ENCODE peak calls at places on chromosomes 13 and 19, in six cellular contexts. M is BE2C, B is dorsolateral prefrontal cortex, E is fibroblast of lung, J is epithelial cell of proximal tubule, V is astrocyte of the spinal cord. K is an unnamed sample.

GRCh38 chr13:43470610-43471009 is 316.2 kb downstream of the ENOX1 start:
- DNase-seq in M (no peak), B (no peak), E (peak; percentile 30), J (no peak), V (no peak), K (no peak)

GRCh38 chr19:36488118-36488815 is 1.1 kb downstream of the ZNF566 start:
- DNase-seq in M (no peak), B (no peak), E (peak; percentile 27), J (no peak), V (no peak), K (no peak)

GRCh38 chr19:4516939-4517300 is 1.4 kb downstream of the PLIN4 start:
- DNase-seq in M (no peak), B (no peak), E (no peak), J (no peak), V (no peak), K (no peak)

GRCh38 chr19:4064073-4064550 is 2.6 kb downstream of the ZBTB7A start:
- DNase-seq in M (no peak), B (no peak), E (no peak), J (no peak), V (peak; percentile 50), K (peak; percentile 52)

GRCh38 chr19:49004964-49005614 is 11.4 kb downstream of the RUVBL2 start:
- DNase-seq in M (no peak), B (no peak), E (no peak), J (no peak), V (no peak), K (no peak)

GRCh38 chr19:46659151-46660007 is 1.6 kb downstream of the DACT3 start:
- DNase-seq in M (peak; percentile 59), B (no peak), E (no peak), J (no peak), V (no peak), K (no peak)

GRCh38 chr19:4095488-4095844 is 28.5 kb downstream of the MAP2K2 start:
- DNase-seq in M (no peak), B (no peak), E (no peak), J (no peak), V (no peak), K (no peak)

GRCh38 chr19:19053508-19054314 is 10.1 kb upstream of the SLC25A42 start:
- DNase-seq in M (peak; percentile 79), B (peak; percentile 72), E (peak; percentile 63), J (no peak), V (peak; percentile 47), K (peak; percentile 70)

GRCh38 chr19:14507704-14508246 is 10.4 kb downstream of the DNAJB1 start:
- DNase-seq in M (no peak), B (no peak), E (peak; percentile 41), J (no peak), V (no peak), K (peak; percentile 63)

GRCh38 chr19:31140717-31141116 is 208.5 kb downstream of the TSHZ3 start:
- DNase-seq in M (no peak), B (no peak), E (no peak), J (no peak), V (peak; percentile 72), K (peak; percentile 60)

GRCh38 chr19:10587022-10587838 is at the start of gene AP1M2:
- DNase-seq in M (no peak), B (no peak), E (no peak), J (no peak), V (no peak), K (no peak)

GRCh38 chr19:8109455-8109854 is 39.9 kb downstream of the FBN3 start:
- DNase-seq in M (no peak), B (no peak), E (no peak), J (no peak), V (no peak), K (no peak)

GRCh38 chr19:3826163-3826562 is 40.0 kb upstream of the MATK start:
- DNase-seq in M (peak; percentile 43), B (no peak), E (no peak), J (no peak), V (no peak), K (no peak)

GRCh38 chr19:45321848-45322247 is 827 bp downstream of the CKM start:
- DNase-seq in M (no peak), B (no peak), E (no peak), J (no peak), V (no peak), K (no peak)

GRCh38 chr13:109744512-109745051 is 41.8 kb downstream of the IRS2 start:
- DNase-seq in M (peak; percentile 56), B (no peak), E (peak; percentile 97), J (no peak), V (peak; percentile 75), K (peak; percentile 97)

GRCh38 chr13:99605417-99606321 is 104.4 kb downstream of the TM9SF2 start:
- DNase-seq in M (peak; percentile 34), B (no peak), E (no peak), J (peak; percentile 40), V (no peak), K (no peak)

GRCh38 chr13:50101590-50101989 is 86.3 kb downstream of the KCNRG start:
- DNase-seq in M (no peak), B (no peak), E (no peak), J (no peak), V (no peak), K (no peak)

GRCh38 chr19:55809381-55810058 is 22.3 kb downstream of the NLRP11 start:
- DNase-seq in M (peak; percentile 84), B (peak; percentile 30), E (peak; percentile 5), J (no peak), V (peak; percentile 0), K (peak; percentile 58)

GRCh38 chr13:90430127-90430526 is 917.4 kb upstream of the MIR17HG start:
- DNase-seq in M (no peak), B (no peak), E (peak; percentile 31), J (no peak), V (no peak), K (no peak)

GRCh38 chr13:31556376-31556775 is 182.9 kb upstream of the RXFP2 start:
- DNase-seq in M (no peak), B (no peak), E (no peak), J (no peak), V (peak; percentile 53), K (peak; percentile 62)
- TF ChIP-seq CTCF in M (no peak), B (no peak), E (no peak), J (no peak), V (no peak), K (no peak)

GRCh38 chr13:40388617-40389016 is 277.8 kb downstream of the FOXO1 start:
- DNase-seq in M (no peak), B (no peak), E (no peak), J (no peak), V (no peak), K (peak; percentile 47)

GRCh38 chr13:40389081-40389641 is 277.3 kb downstream of the FOXO1 start:
- DNase-seq in M (no peak), B (peak; percentile 45), E (no peak), J (no peak), V (peak; percentile 3), K (peak; percentile 28)

GRCh38 chr13:40394304-40394983 is 272.0 kb downstream of the FOXO1 start:
- DNase-seq in M (no peak), B (no peak), E (no peak), J (no peak), V (no peak), K (no peak)

GRCh38 chr13:40390290-40391008 is 276.0 kb downstream of the FOXO1 start:
- DNase-seq in M (no peak), B (no peak), E (no peak), J (no peak), V (no peak), K (no peak)

DNA sequence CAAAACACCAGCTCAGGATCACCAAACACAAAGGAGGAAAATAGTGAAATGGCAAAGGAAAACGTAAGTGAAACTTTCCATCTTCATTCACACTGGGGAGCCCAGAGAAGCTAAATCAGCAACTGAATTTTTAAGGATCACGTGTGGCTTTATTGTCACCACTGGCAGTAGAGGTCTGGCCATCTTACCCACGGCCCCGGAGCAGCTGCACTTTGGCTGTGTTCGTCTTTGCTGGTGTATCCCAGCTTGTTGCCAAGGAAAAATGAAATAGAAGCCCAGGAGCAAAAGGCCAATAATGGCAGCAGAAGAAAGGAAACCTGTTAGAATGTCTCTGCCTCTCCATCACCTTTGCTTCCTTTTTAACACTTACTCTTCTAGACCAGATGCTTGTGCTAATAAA is 274.7 kb downstream of the FOXO1 start:
- DNase-seq in M (no peak), B (no peak), E (no peak), J (no peak), V (no peak), K (no peak)
- H3K4me3 ChIP-seq in M (no peak overlapping the region), B (no peak overlapping the region), E (no peak overlapping the region), J (no peak overlapping the region), V (no peak overlapping the region), K (no peak overlapping the region)

GRCh38 chr19:6737284-6737872 is at the start of gene GPR108:
- DNase-seq in M (peak; percentile 99), B (peak; percentile 100), E (peak; percentile 100), J (peak; percentile 100), V (peak; percentile 100), K (peak; percentile 100)

GRCh38 chr19:6739390-6739883 is at the start of gene TRIP10:
- DNase-seq in M (peak; percentile 81), B (peak; percentile 70), E (peak; percentile 82), J (no peak), V (peak; percentile 79), K (peak; percentile 85)

GRCh38 chr19:6737873-6738725 is 719 bp upstream of the GPR108 start:
- DNase-seq in M (peak; percentile 72), B (peak; percentile 78), E (peak; percentile 84), J (no peak), V (peak; percentile 81), K (peak; percentile 92)

GRCh38 chr19:6739884-6740588 is 556 bp downstream of the TRIP10 start:
- DNase-seq in M (no peak), B (no peak), E (peak; percentile 6), J (no peak), V (peak; percentile 15), K (no peak)

DNA sequence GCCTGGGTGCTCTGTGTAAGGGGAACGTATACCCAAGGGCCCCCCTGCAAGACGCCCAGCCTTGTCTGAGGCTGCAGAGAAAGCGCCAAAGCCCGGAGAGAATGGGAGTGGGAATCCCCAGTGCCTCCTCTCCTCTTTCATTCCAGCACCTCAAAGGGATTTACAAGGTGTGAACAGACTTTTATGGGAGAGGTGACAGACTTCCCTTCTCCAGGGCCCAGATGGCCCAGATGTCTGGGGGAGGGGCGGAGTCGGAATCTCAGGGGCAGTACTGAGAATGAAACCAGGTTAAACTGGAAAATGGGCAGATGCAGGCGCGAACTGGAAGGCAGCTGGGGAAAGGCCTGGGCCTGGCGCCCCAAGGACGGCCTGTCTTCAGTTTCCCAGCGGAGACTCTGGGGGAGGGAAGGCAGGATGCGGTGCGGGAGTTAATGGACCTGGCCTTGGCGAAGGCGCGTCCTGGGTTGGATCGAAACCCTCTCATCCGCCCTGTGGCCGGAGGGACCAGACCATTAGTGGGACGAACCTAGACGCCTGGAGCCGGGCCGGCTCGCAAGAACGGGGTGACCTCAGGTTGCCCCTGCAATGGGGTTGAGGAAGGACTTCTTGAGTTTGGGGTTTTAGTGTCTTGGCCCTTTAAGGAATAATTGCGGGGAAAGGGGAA is 622 bp upstream of the TRIP10 start:
- DNase-seq in M (no peak), B (no peak), E (no peak), J (no peak), V (no peak), K (no peak)
- TF ChIP-seq CTCF in M (no peak), B (no peak), E (no peak), J (no peak), V (no peak), K (no peak)

DNA sequence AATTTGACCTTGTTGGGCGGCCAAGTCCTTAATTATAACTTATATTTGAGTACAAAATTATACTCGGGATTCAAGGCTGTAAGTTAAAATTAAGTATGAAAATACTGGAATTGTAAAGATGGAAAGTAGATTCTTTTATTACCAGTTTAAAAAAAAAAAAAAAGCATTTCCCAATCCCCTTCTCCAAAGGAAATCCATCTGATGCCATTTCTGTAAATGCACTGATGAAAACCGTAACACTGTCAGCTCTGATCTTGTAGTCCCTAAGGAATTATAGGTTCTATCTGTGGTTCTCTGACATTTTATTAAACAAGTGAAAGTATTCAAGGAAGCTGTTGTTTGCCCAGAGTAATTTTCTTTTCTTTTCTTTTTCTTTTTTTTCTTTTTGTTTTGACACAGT is 41.6 kb upstream of the HNRNPA1L2 start:
- DNase-seq in M (no peak), B (no peak), E (peak; percentile 35), J (no peak), V (peak; percentile 44), K (peak; percentile 32)
- H3K4me3 ChIP-seq in M (peak overlapping the region; percentile 72), B (peak overlapping the region; percentile 74), E (no peak overlapping the region), J (peak overlapping the region; percentile 80), V (peak overlapping the region; percentile 45), K (peak overlapping the region; percentile 76)